ENCODE peak calls at places on chromosomes 5 and 9, in eight cellular contexts. U, R, C, G, Z, Y, I and T are unnamed samples.

GRCh38 chr5:34521628-34522290 is 134.4 kb upstream of the RAI14 start:
- DNase-seq in U (no peak), R (no peak), C (no peak), G (no peak), Z (no peak), Y (peak), I (no peak), T (no peak)

GRCh38 chr9:98146101-98146991 is 27.3 kb upstream of the TRIM14 start:
- DNase-seq in U (no peak), R (peak), C (peak), G (no peak), Z (peak), Y (no peak), I (no peak), T (no peak)

GRCh38 chr9:94554439-94555331 is at the start of gene PCAT7:
- DNase-seq in U (no peak), R (no peak), C (peak), G (no peak), Z (peak), Y (peak), I (peak), T (peak)

GRCh38 chr5:169545762-169546161 is 37.8 kb upstream of the SPDL1 start:
- DNase-seq in U (no peak), R (no peak), C (no peak), G (no peak), Z (no peak), Y (no peak), I (no peak), T (no peak)

GRCh38 chr5:120124961-120125360 is 339.1 kb upstream of the PRR16 start:
- DNase-seq in U (no peak), R (no peak), C (no peak), G (no peak), Z (peak), Y (no peak), I (no peak), T (no peak)

GRCh38 chr9:37963936-37964739 is 60.2 kb upstream of the SLC25A51 start:
- DNase-seq in U (no peak), R (peak), C (peak), G (no peak), Z (peak), Y (no peak), I (no peak), T (no peak)

GRCh38 chr5:97418472-97418871 is 235.4 kb upstream of the RIOK2 start:
- DNase-seq in U (no peak), R (no peak), C (no peak), G (no peak), Z (no peak), Y (no peak), I (no peak), T (no peak)

GRCh38 chr9:137759117-137759516 is 118.5 kb upstream of the CACNA1B start:
- DNase-seq in U (no peak), R (no peak), C (no peak), G (no peak), Z (no peak), Y (no peak), I (no peak), T (no peak)

GRCh38 chr5:112396430-112396829 is 22.6 kb downstream of the EPB41L4A start:
- DNase-seq in U (no peak), R (no peak), C (no peak), G (no peak), Z (no peak), Y (no peak), I (no peak), T (no peak)

GRCh38 chr9:92324451-92324850 is 699 bp downstream of the NOL8 start:
- DNase-seq in U (no peak), R (no peak), C (no peak), G (no peak), Z (no peak), Y (no peak), I (no peak), T (no peak)

GRCh38 chr5:14417232-14417730 is 164.3 kb upstream of the OTULINL start:
- DNase-seq in U (peak), R (peak), C (no peak), G (no peak), Z (peak), Y (peak), I (no peak), T (no peak)

GRCh38 chr5:42982107-42982622 is 58.0 kb downstream of the ANXA2R start:
- DNase-seq in U (no peak), R (no peak), C (no peak), G (no peak), Z (no peak), Y (peak), I (no peak), T (peak)

GRCh38 chr5:39476466-39477215 is 51.9 kb upstream of the DAB2 start:
- DNase-seq in U (no peak), R (peak), C (no peak), G (no peak), Z (peak), Y (no peak), I (no peak), T (no peak)

GRCh38 chr9:21681641-21682040 is 120.8 kb upstream of the MTAP start:
- DNase-seq in U (no peak), R (peak), C (no peak), G (no peak), Z (peak), Y (no peak), I (no peak), T (no peak)

GRCh38 chr5:902129-902916 is 9.6 kb downstream of the TRIP13 start:
- DNase-seq in U (no peak), R (no peak), C (peak), G (no peak), Z (no peak), Y (no peak), I (no peak), T (no peak)

GRCh38 chr5:175821790-175822211 is 49.6 kb upstream of the CPLX2 start:
- DNase-seq in U (no peak), R (no peak), C (no peak), G (no peak), Z (peak), Y (no peak), I (no peak), T (no peak)

GRCh38 chr5:8892931-8893330 is 652.9 kb downstream of the SEMA5A start:
- DNase-seq in U (no peak), R (no peak), C (no peak), G (no peak), Z (no peak), Y (no peak), I (no peak), T (no peak)

GRCh38 chr5:107636555-107636954 is 34.2 kb downstream of the EFNA5 start:
- DNase-seq in U (no peak), R (no peak), C (no peak), G (no peak), Z (no peak), Y (no peak), I (no peak), T (no peak)

GRCh38 chr5:129400395-129400983 is 59.6 kb upstream of the ADAMTS19 start:
- DNase-seq in U (no peak), R (no peak), C (no peak), G (no peak), Z (no peak), Y (no peak), I (no peak), T (no peak)
- TF ChIP-seq CTCF in U (peak), R (peak), C (peak), G (no peak), Z (peak), Y (peak), I (peak), T (peak)

DNA sequence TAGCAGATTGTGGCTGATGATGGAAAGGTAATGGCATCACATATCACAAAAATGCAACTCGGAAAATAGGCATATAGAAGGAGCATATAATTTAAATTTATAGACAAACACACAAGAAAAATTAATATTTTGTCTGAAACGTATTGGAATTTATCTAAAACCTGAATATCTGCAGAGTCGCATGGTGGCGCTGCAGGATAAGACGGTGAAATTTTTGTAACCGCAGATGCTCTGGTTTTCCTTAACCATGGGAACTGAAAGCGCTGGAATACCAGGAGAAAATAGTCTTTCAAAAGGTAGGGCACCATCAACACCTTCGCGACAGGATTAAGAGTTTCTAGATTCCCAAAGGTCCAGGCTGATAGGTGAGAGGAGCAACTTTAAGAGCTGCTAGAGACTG is 11.0 kb downstream of the PCDHB14 start:
- DNase-seq in U (no peak), R (no peak), C (no peak), G (no peak), Z (peak), Y (no peak), I (no peak), T (no peak)
- TF ChIP-seq CTCF in U (no peak), R (peak), C (peak), G (no peak), Z (peak), Y (peak), I (no peak), T (no peak)

DNA sequence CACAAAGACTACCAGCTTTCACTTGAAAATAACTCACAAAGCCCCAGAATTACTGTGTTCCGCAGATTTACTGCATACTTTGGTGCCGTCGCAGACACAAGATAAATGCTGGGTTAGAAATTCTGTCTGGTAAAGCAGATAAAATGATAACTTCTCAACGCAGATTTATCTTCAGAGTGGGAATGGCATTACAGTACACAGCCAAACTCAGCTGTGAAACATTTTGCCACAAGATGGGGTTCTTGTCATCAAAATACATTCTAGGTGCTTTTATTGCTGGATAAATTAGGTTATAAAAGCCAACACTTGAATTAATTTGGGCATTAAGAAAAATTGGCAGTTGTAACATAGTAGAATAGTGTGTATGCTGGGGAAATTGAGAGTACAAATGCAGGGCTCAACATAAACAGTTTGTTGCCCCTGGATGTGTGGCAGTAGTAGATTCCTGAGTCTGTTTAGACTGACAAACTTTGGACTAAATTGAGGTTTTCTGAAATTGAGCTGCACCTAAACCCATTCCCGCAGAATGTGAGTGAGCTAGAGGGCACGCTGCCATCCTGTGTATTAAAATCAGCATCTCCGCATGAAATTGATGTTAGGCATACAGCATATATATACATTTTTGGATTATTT is 61.1 kb downstream of the LMNB1 start:
- DNase-seq in U (no peak), R (no peak), C (no peak), G (no peak), Z (peak), Y (no peak), I (no peak), T (no peak)
- TF ChIP-seq CTCF in U (peak), R (peak), C (peak), G (peak), Z (peak), Y (peak), I (no peak), T (no peak)

GRCh38 chr9:33318781-33319180 is 28.5 kb downstream of the NFX1 start:
- DNase-seq in U (no peak), R (no peak), C (no peak), G (no peak), Z (no peak), Y (no peak), I (no peak), T (no peak)

GRCh38 chr9:33315371-33315770 is 25.1 kb downstream of the NFX1 start:
- DNase-seq in U (no peak), R (no peak), C (no peak), G (no peak), Z (no peak), Y (no peak), I (no peak), T (no peak)

GRCh38 chr9:33320230-33320567 is 29.9 kb downstream of the NFX1 start:
- DNase-seq in U (no peak), R (no peak), C (no peak), G (no peak), Z (no peak), Y (no peak), I (no peak), T (no peak)

GRCh38 chr9:33318225-33318624 is 27.9 kb downstream of the NFX1 start:
- DNase-seq in U (no peak), R (no peak), C (no peak), G (no peak), Z (no peak), Y (no peak), I (no peak), T (no peak)

DNA sequence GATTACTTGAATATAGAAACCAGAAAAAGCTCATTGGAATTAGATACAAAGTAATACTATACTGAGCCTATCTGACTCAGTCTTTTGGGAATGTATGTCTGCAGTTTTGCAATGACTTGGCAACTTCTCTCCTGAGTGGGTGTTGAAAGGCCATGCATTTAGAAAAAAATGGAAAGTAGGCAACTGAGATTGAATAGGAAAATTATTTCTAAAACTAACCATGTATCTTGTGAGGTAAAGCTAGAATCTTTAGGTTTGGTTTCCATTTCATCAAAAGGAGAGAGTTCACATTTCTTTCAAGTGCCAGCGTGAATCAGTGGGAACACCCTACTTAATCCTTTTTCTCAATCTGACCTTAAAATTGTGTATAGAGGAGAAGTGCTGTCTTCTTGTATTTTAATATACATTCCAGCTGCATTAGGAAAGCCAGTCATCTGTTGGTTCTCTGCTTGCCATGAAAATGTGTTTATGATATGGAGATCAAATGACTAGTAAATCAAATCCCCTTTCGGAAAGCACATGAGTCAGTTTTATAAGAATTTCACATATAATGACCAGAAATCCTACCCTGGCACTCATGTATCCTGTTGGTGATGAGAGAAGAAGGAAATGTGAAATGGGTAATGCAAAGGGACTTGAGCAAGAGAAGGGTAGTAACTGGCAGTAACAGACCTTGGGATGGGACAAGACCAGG is 30.4 kb downstream of the NFX1 start:
- DNase-seq in U (no peak), R (peak), C (no peak), G (no peak), Z (peak), Y (no peak), I (no peak), T (no peak)
- TF ChIP-seq CTCF in U (no peak), R (no peak), C (no peak), G (no peak), Z (no peak), Y (no peak), I (no peak), T (no peak)

DNA sequence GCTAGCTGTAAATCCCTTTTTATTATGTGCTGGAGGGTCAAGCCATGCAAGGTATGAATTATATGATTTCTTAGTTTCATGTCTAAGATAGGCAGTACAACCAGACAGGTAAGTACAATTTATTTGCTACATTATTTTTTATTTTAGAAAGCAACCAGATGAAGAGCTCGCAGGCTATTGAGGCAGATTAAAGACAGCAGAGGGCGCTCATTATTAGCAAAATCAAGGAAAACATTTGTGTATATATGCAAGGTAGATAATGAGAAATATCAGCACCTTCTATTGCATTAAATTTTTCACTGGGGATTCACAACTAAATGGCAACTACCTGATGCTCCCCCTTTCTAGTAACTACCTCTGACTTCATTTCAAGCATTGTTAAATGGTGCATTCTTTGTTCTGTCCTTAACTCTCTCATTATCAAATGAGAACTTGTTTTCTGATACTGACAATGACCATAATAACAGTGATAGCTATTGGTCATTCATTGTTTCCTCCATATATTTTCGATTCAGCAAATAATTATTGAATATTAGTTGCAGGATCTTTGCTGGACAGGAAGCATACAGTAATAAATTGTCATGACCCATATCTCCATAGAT is 8.6 kb downstream of the SCGB3A2 start:
- DNase-seq in U (no peak), R (no peak), C (peak), G (no peak), Z (no peak), Y (no peak), I (peak), T (no peak)
- TF ChIP-seq CTCF in U (peak), R (peak), C (peak), G (no peak), Z (peak), Y (peak), I (peak), T (peak)

DNA sequence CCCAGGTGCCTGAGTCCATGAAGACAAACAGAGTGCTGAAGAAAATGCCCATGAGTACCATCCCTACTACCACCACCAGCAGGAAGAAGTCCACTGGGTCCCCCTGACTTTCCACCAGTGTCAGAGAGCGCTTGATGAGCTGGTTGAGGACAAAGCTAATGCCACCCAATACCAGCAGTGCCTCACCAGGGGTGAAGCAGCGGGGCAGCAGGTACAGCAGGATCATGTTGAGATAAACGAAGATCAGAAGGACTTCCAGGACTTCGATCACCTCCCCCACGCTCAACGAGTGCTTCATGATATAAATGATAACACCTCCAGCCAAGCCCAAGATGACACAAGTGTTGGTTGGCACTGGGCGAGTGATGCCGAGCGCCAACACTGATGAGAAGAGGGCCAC is 859 bp downstream of the DOLK start:
- DNase-seq in U (no peak), R (no peak), C (no peak), G (no peak), Z (no peak), Y (no peak), I (no peak), T (no peak)
- TF ChIP-seq CTCF in U (no peak), R (no peak), C (no peak), G (no peak), Z (no peak), Y (no peak), I (no peak), T (no peak)

GRCh38 chr5:163489055-163489744 is 16.2 kb upstream of the MAT2B start:
- DNase-seq in U (no peak), R (no peak), C (no peak), G (peak), Z (peak), Y (peak), I (peak), T (peak)
- TF ChIP-seq CTCF in U (no peak), R (peak), C (no peak), G (peak), Z (peak), Y (peak), I (no peak), T (no peak)

GRCh38 chr5:76585783-76586217 is 37.4 kb downstream of the F2RL2 start:
- DNase-seq in U (no peak), R (no peak), C (no peak), G (no peak), Z (no peak), Y (no peak), I (no peak), T (no peak)
- TF ChIP-seq CTCF in U (no peak), R (no peak), C (no peak), G (no peak), Z (no peak), Y (no peak), I (no peak), T (no peak)